ENCODE peak calls at places on chromosomes 13 and 19, in five cellular contexts. A is WERI-Rb-1, C is pancreas, M is GM23248, U is fibroblast of pulmonary artery. O is an unnamed sample.

GRCh38 chr19:53394522-53394973 is 401 bp upstream of the ZNF765 start:
- DNase-seq in U (no peak), A (peak; percentile 47), C (peak; percentile 68), M (peak; percentile 79), O (peak; percentile 59)

GRCh38 chr19:52936151-52936957 is 13.1 kb upstream of the ZNF888 start:
- DNase-seq in M (no peak), A (peak; percentile 84), C (no peak), U (no peak), O (no peak)

GRCh38 chr13:103349664-103350063 is 283.4 kb upstream of the SLC10A2 start:
- DNase-seq in M (no peak), A (no peak), U (no peak), C (no peak), O (no peak)

GRCh38 chr19:45729774-45730388 is 815 bp downstream of the FBXO46 start:
- DNase-seq in M (peak; percentile 42), U (no peak), C (no peak), A (no peak), O (no peak)

GRCh38 chr13:50678464-50679162 is 164.9 kb downstream of the DLEU7 start:
- DNase-seq in M (peak; percentile 95), A (no peak), C (no peak), U (peak; percentile 55), O (no peak)

GRCh38 chr19:16946951-16947940 is 58.4 kb downstream of the F2RL3 start:
- DNase-seq in M (no peak), C (no peak), U (no peak), A (no peak), O (no peak)

GRCh38 chr19:13764821-13765394 is 586 bp downstream of the MRI1 start:
- DNase-seq in A (no peak), M (peak; percentile 62), C (peak; percentile 73), U (peak; percentile 16), O (peak; percentile 44)

GRCh38 chr19:48400018-48400742 is 6.7 kb downstream of the GRIN2D start:
- DNase-seq in C (no peak), A (no peak), M (peak; percentile 95), U (peak; percentile 65), O (peak; percentile 76)

DNA sequence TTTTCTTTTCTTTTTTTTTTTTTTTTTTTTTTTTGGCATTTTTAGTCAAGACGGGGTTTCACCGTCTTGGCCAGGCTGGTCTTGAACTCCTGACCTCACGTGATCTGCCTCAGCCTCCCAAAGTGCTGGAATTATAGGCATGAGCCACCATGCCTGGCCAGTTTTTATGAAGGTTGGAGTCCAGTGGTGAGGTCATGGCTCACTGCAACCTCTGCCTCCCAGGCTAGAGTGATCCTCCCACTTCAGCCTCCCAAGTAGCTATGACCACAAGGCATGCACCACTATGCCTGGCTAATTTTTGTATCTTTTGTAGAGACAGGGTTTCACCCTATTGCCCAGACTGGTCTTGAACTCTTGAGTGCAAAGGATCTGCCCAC is 4.2 kb downstream of the SNRPA start:
- DNase-seq in U (no peak), M (no peak), C (no peak), A (no peak), O (no peak)
- H3K4me3 ChIP-seq in U (no peak overlapping the region), M (no peak overlapping the region), C (no peak overlapping the region), A (no peak overlapping the region), O (no peak overlapping the region)

DNA sequence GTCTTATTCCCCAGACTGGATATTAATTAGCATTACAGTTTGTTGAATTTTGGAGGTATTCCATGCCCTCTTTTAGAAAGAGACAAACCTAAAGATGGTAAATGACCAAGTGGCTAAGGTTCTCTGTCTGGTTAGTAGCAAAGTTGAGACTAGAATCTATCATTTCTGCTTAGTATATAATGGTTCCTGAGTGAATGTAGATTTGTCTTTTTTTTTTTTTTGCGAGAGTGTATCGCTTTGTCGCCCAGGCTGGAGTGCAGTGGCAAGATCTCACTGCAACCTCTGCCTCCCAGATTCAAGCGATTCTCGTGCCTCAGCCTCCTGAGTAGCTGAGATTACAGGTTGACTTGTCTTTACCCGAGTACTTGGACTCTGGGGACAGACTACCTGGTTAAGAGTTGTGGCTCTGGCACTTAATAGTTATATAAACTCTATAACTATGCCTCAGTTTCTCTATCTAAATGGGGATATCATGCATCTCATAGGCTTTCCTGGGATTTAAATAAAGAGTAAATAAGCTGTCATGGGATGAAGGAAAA is 2.7 kb downstream of the NAA16 start:
- DNase-seq in A (no peak), U (no peak), M (no peak), C (no peak), O (no peak)
- H3K4me3 ChIP-seq in A (no peak overlapping the region), U (peak overlapping the region; percentile 91), M (peak overlapping the region; percentile 93), C (no peak overlapping the region), O (peak overlapping the region; percentile 98)

GRCh38 chr13:110304256-110304655 is 2.7 kb downstream of the COL4A1 start:
- DNase-seq in U (peak; percentile 74), C (no peak), M (peak; percentile 54), A (peak; percentile 48), O (no peak)
- H3K4me3 ChIP-seq in U (peak overlapping the region; percentile 87), C (no peak overlapping the region), M (no peak overlapping the region), A (no peak overlapping the region), O (peak overlapping the region; percentile 77)

DNA sequence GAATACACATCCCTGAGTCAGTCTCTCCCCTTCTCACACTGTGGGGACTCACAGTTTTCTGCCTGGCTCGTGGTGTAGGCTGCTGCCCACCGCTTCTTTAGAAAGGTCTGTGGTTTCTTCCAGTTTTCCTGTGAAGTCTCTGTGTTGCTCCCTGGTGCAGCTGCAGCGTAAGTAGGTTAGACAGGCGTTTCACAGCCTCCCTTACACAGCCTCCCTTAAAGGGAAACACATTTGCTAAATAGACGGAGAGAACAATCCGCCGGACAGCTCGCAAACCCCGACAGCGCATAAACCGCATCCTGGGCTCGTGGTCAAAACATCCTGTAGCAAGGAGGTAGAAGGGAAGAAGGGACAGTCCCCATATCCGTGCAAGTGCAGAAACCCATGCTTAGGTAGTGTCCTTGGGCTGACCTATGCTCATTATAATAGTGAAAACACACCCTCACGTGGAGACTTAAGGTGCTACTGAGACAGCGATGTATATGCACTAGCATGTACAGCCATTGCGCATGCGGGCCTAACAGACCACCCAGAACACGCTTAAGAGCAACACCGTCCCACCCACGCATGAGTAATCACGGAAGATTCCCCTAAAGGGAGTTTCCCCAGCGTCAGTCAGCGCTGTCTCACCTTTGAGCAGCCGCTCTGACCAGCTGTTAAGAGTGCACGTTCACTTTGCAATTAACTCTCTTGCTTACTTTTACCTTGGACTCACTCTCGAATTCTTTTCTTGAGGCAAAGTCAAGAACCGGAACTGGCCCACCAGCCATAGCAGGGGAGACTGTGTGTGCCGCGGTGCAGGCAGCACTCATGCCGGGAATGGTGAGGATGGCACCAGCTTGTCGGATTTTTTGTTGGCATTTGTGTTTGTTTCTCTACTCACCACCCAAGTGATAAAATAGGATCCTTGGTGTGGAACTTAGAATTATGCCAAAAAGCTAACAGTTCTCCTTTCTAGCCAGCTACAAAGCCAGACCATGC is 16.6 kb downstream of the SIGLEC8 start:
- DNase-seq in A (no peak), U (no peak), M (no peak), C (no peak), O (no peak)
- H3K4me3 ChIP-seq in A (no peak overlapping the region), U (no peak overlapping the region), M (no peak overlapping the region), C (no peak overlapping the region), O (no peak overlapping the region)

GRCh38 chr13:106917673-106918652 is 350.0 kb upstream of the ARGLU1 start:
- DNase-seq in C (peak; percentile 94), A (peak; percentile 82), M (peak; percentile 78), U (peak; percentile 80), O (peak; percentile 65)

GRCh38 chr13:106917024-106917491 is 349.1 kb upstream of the ARGLU1 start:
- DNase-seq in M (no peak), A (no peak), U (peak; percentile 11), C (no peak), O (peak; percentile 14)

GRCh38 chr13:106922384-106922783 is 354.4 kb upstream of the ARGLU1 start:
- DNase-seq in C (no peak), U (no peak), M (no peak), A (no peak), O (no peak)

GRCh38 chr13:106919093-106919492 is 351.2 kb upstream of the ARGLU1 start:
- DNase-seq in C (no peak), M (no peak), A (no peak), U (peak; percentile 16), O (no peak)

GRCh38 chr13:106919638-106920037 is 351.7 kb upstream of the ARGLU1 start:
- DNase-seq in A (no peak), C (no peak), U (peak; percentile 72), M (no peak), O (peak; percentile 65)
- H3K4me3 ChIP-seq in A (no peak overlapping the region), C (no peak overlapping the region), U (no peak overlapping the region), M (no peak overlapping the region), O (no peak overlapping the region)

DNA sequence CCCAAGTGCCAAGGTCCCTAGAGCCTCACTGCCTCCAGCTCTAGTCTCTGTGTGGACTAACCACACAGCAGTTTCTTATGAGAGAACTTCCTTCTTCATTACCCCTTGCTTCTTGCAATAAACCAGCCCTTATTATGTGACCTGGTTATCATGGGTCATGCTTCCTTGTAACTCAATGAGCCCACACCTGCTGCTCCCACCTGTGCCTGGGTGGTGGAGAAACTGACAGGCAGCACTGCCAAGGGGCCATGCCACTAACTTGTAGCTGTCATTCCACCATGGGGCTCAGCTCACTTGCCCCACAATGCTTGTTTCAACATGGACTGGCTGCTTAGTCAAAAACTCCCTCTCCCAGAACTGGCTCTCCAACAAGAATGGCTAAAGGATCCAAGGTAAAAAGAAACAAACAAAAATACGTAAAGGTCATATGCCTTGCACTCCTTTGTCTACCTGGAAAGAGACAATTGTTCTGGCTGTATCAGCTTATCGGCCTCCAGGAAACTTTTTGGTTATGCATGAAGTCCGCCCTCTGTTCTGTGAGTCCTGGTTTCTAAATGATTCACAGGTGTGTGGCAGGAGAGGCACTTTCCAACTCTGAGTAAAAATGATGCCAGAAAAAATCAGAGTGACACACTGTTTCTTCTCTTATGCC is 446.4 kb downstream of the COG6 start:
- DNase-seq in C (no peak), U (no peak), M (no peak), A (no peak), O (no peak)
- H3K4me3 ChIP-seq in C (no peak overlapping the region), U (no peak overlapping the region), M (no peak overlapping the region), A (no peak overlapping the region), O (no peak overlapping the region)

GRCh38 chr19:4638330-4638729 is 986 bp upstream of the TNFAIP8L1 start:
- DNase-seq in C (no peak), U (no peak), A (no peak), M (no peak), O (peak; percentile 45)

GRCh38 chr19:4635763-4636135 is 3.6 kb upstream of the TNFAIP8L1 start:
- DNase-seq in U (no peak), A (peak; percentile 95), M (no peak), C (no peak), O (no peak)

GRCh38 chr19:4636761-4637160 is 2.6 kb upstream of the TNFAIP8L1 start:
- DNase-seq in C (no peak), U (no peak), A (peak; percentile 71), M (no peak), O (no peak)

GRCh38 chr19:4638828-4639530 is at the start of gene TNFAIP8L1:
- DNase-seq in U (peak; percentile 97), C (peak; percentile 99), M (peak; percentile 97), A (peak; percentile 99), O (peak; percentile 97)

DNA sequence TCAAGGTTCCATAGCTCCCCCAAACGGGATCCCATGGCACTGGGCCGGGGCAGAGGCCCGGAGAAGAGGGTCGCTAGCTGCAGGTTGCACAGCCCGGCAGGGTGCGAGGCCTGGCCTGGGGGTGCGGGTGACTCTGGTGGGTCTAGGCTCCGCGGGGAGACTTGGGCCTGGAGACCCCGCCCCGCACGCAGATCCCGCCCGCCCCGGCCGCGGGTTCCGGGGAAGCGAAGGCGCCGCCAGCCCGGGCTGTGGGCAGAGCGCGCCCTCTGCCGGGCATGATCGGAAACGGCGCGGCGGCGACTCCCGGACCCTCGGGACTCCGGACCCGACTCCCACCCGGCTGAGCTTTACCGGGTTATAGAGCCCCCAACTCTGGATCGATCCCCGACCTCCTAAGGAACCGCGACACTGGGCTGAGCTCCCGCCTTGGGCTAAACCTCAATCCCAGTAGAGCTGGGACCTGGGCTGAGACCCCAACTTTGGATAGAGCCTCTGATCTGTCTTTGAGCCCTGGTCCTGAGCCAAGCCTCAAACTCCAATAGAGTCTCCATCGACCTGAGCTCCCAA is 3.1 kb upstream of the TNFAIP8L1 start:
- DNase-seq in U (peak; percentile 51), C (peak; percentile 92), M (peak; percentile 74), A (peak; percentile 86), O (peak; percentile 71)
- H3K4me3 ChIP-seq in U (peak overlapping the region; percentile 45), C (peak overlapping the region; percentile 6), M (peak overlapping the region; percentile 73), A (peak overlapping the region; percentile 65), O (peak overlapping the region; percentile 69)

GRCh38 chr19:10418281-10419199 is 1.8 kb upstream of the PDE4A start:
- DNase-seq in U (no peak), C (no peak), M (peak; percentile 29), A (peak; percentile 45), O (no peak)
- H3K4me3 ChIP-seq in U (no peak overlapping the region), C (no peak overlapping the region), M (peak overlapping the region; percentile 61), A (peak overlapping the region; percentile 59), O (peak overlapping the region; percentile 40)